ENCODE peak calls at places on chromosomes 6 and 20, in nine cellular contexts. S, Q, M, L, D, U, N, C and G are unnamed samples.

GRCh38 chr20:56720620-56721213 is 91.6 kb downstream of the TFAP2C start:
- DNase-seq in S (no peak), Q (no peak), M (no peak), L (no peak), D (no peak), U (no peak), N (no peak), C (no peak), G (no peak)

GRCh38 chr6:132491303-132491702 is 21.6 kb downstream of the STX7 start:
- DNase-seq in S (no peak), Q (no peak), M (no peak), L (no peak), D (no peak), U (no peak), N (no peak), C (no peak), G (no peak)

GRCh38 chr6:20403766-20404640 is 2.3 kb downstream of the E2F3 start:
- DNase-seq in S (no peak), Q (peak), M (no peak), L (peak), D (no peak), U (peak), N (no peak), C (peak), G (no peak)

GRCh38 chr6:72616406-72617015 is 5.4 kb upstream of the KCNQ5 start:
- DNase-seq in S (no peak), Q (peak), M (no peak), L (no peak), D (no peak), U (no peak), N (no peak), C (no peak), G (no peak)

GRCh38 chr20:63744574-63745423 is 5.2 kb downstream of the SLC2A4RG start:
- DNase-seq in S (no peak), Q (no peak), M (no peak), L (no peak), D (peak), U (no peak), N (no peak), C (no peak), G (no peak)

GRCh38 chr6:36755435-36756348 is 58.1 kb downstream of the RAB44 start:
- DNase-seq in S (no peak), Q (no peak), M (no peak), L (no peak), D (no peak), U (peak), N (no peak), C (no peak), G (no peak)

GRCh38 chr6:36083446-36083845 is 46.9 kb upstream of the MAPK13 start:
- DNase-seq in S (no peak), Q (no peak), M (no peak), L (no peak), D (no peak), U (no peak), N (no peak), C (no peak), G (no peak)

GRCh38 chr20:57457243-57457761 is 66.1 kb downstream of the RBM38 start:
- DNase-seq in S (no peak), Q (no peak), M (no peak), L (no peak), D (no peak), U (no peak), N (no peak), C (no peak), G (peak)

GRCh38 chr6:87742106-87742505 is 40.1 kb upstream of the AKIRIN2 start:
- DNase-seq in S (no peak), Q (no peak), M (no peak), L (no peak), D (peak), U (no peak), N (no peak), C (no peak), G (no peak)

GRCh38 chr6:146357578-146358340 is 185.9 kb upstream of the RAB32 start:
- DNase-seq in S (no peak), Q (no peak), M (no peak), L (no peak), D (no peak), U (no peak), N (no peak), C (no peak), G (no peak)

GRCh38 chr6:18492957-18493356 is 105.8 kb downstream of the RNF144B start:
- DNase-seq in S (no peak), Q (no peak), M (no peak), L (no peak), D (no peak), U (no peak), N (no peak), C (no peak), G (no peak)

GRCh38 chr6:90464507-90464906 is 122.4 kb downstream of the MAP3K7 start:
- DNase-seq in S (no peak), Q (no peak), M (no peak), L (no peak), D (no peak), U (no peak), N (no peak), C (no peak), G (no peak)

GRCh38 chr6:51753635-51754034 is 333.8 kb downstream of the PKHD1 start:
- DNase-seq in S (no peak), Q (peak), M (peak), L (no peak), D (no peak), U (peak), N (no peak), C (peak), G (no peak)

GRCh38 chr6:7107578-7108195 is at the start of gene RREB1:
- DNase-seq in S (no peak), Q (peak), M (no peak), L (peak), D (peak), U (peak), N (peak), C (peak), G (peak)

GRCh38 chr6:7108196-7108963 is 619 bp downstream of the RREB1 start:
- DNase-seq in S (no peak), Q (peak), M (no peak), L (no peak), D (peak), U (peak), N (peak), C (peak), G (peak)

GRCh38 chr6:7104752-7105151 is 3.0 kb upstream of the RREB1 start:
- DNase-seq in S (no peak), Q (no peak), M (no peak), L (no peak), D (no peak), U (no peak), N (no peak), C (no peak), G (no peak)

GRCh38 chr6:7106215-7106751 is 1.5 kb upstream of the RREB1 start:
- DNase-seq in S (no peak), Q (no peak), M (no peak), L (no peak), D (no peak), U (no peak), N (no peak), C (peak), G (no peak)

DNA sequence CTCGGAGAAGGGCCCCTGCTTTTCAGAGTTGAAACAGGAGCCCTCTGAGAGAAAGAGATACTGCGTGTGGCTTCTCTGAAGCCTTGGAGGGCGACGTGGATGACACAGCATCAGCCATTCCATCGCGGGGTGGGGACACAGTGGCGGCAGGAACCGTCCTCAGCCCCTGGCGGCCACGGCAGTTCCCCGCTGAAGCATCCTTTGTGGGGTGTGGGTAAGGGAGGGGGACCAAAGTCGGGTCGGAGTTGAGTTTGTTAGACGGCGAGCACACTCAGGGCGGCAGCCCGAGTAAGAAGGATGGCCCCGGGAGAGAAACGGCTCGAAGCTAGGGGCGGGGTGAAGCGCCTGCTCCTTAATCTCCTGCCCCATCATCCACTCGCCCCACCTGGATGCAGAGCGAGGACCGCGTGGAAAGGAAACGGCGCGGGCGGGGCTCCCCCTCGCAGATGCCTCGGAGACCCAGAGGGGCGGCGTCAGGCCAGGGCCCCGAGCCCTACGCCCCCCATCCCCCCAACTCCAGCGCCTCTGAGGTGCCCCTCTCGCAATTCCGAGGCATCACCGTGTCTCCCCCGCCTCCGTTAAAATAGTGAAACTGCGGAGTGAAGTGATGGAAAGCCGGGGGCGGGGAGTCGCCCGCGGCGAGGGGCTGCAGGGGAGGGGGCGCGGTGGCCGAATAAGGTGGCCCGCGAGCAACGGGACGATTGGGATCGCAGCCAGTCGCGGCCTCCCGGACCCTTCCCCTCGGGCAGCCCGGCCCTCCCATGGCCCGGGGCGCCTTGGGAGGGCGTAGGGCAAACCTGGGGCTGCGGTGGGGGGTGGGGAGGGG is 796 bp upstream of the RREB1 start:
- DNase-seq in S (no peak), Q (peak), M (no peak), L (no peak), D (peak), U (no peak), N (peak), C (peak), G (peak)
- H3K27ac ChIP-seq in S (peak), Q (no peak), M (no peak), L (peak), D (peak), U (peak), N (peak), C (peak), G (peak)

DNA sequence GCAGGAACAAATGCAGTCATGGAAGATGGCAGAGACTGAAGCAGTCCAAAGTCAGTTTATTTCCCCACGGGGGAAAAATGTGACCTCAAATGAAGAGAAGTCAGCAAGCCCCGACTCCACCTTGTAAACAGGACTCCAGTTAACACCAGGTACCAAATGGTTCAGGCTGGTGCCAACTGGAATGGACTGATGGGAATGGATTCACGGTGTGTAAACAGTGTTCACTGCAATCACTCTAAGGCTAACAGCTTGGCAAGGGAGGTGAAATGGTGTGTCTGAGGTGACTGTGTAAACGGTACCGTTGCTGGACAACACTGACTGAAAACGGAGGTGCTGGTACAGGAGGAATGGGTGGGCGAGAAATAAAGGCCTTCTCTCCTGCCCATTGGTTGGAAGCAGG is 12.0 kb downstream of the PLAGL2 start:
- DNase-seq in S (no peak), Q (no peak), M (no peak), L (no peak), D (no peak), U (peak), N (no peak), C (no peak), G (no peak)
- TF ChIP-seq POLR2AphosphoS5 in S (no peak), Q (no peak), M (no peak), L (no peak), D (no peak), U (no peak), N (no peak), C (no peak), G (no peak)

GRCh38 chr20:47253860-47254259 is 102.6 kb downstream of the ZMYND8 start:
- DNase-seq in S (no peak), Q (no peak), M (no peak), L (no peak), D (no peak), U (no peak), N (no peak), C (no peak), G (no peak)
- H3K27ac ChIP-seq in S (no peak), Q (peak), M (no peak), L (no peak), D (no peak), U (peak), N (no peak), C (peak), G (peak)

DNA sequence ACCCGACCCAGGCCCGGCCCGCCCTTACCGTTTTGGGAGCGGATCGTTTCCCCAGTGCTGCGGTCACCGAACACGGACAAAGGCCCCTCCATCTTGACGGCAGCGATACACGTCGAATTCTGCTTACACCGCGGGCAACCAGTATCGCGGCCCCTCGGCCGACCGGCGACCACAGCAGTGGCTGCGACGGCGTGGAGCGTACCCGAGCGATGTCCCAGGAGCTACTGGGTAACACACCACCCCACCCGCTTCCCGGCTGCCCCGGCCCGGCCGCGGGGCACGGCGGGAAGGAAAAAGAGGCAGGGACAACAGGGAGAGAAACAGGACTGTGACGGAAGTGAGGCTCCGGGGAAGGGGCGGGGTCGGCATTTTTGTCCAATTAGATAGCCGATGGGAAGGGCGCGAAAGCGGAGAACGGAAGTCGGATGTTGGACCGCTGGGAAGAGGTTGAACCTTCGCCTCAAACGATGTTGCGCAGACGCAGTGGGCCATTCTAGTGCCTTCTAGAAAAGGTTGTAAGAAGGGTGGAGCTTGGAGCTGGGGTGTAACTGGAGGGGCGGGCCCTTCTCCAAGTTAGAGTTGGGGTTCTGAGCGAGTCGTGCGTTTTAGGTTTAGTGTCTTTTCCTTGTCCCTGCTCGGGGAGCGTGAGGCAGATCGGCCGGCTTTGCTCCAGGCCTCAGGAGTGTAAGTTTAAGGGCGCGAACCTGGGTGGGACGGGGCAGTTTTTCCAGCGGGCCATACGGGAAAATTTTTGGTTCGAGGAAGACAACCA is at the start of gene TCP1:
- DNase-seq in S (peak), Q (peak), M (peak), L (peak), D (peak), U (peak), N (peak), C (peak), G (peak)
- TF ChIP-seq POLR2AphosphoS5 in S (peak), Q (peak), M (peak), L (peak), D (peak), U (peak), N (peak), C (peak), G (peak)